ENCODE peak calls at places on chromosome 15, in four cellular contexts. R, W, D and F are unnamed samples.

GRCh38 chr15:71596672-71597071 is 213.7 kb upstream of the NR2E3 start:
- DNase-seq in W (no peak), D (peak), R (no peak), F (no peak)

GRCh38 chr15:39646425-39646824 is 65.5 kb downstream of the THBS1 start:
- DNase-seq in R (no peak), W (no peak), D (no peak), F (no peak)

GRCh38 chr15:35487417-35487816 is 58.5 kb downstream of the DPH6 start:
- DNase-seq in W (no peak), R (no peak), D (no peak), F (no peak)

GRCh38 chr15:101133181-101133460 is 118.7 kb downstream of the CHSY1 start:
- DNase-seq in W (no peak), D (no peak), R (no peak), F (peak)

GRCh38 chr15:39817892-39818291 is 35.3 kb upstream of the FSIP1 start:
- DNase-seq in R (no peak), D (no peak), W (no peak), F (no peak)

GRCh38 chr15:50353251-50353998 is 1.6 kb downstream of the GABPB1 start:
- DNase-seq in W (no peak), D (no peak), R (no peak), F (no peak)

GRCh38 chr15:63018639-63019038 is 23.9 kb upstream of the TPM1 start:
- DNase-seq in D (no peak), R (no peak), W (no peak), F (no peak)

GRCh38 chr15:48537277-48538113 is 108.0 kb downstream of the FBN1 start:
- DNase-seq in D (no peak), R (no peak), W (no peak), F (no peak)

DNA sequence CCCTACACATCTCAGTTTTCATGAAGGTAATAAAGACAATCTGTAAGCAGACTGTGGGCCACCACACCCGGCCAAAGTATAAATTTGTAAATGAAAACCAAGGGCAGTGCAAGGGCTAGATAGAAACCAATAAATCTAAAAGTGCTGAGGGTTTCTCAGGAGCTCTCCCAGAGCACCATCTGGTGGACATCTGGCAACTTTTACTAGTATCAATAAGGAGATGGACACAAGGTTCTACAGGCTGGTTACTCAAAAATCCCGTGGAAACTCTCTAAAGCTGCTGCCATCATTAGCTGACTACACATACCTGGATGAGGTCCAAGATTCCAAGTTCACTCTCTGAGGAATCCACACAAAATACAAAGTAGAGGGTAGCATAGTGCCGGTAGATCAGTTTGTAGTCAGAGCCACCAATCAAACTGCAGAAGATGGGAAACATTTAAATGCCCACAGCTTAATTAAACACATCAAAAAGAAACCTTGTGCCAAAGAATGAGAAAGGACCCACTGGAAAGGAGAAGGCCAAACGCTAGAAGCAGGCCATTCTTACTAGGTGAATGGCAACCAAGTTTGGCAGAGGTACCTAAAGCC is 5.5 kb downstream of the AP3S2 start:
- DNase-seq in W (no peak), R (peak), D (no peak), F (no peak)
- TF ChIP-seq CTCF in W (no peak), R (peak), D (no peak), F (no peak)

GRCh38 chr15:41772720-41773331 is 1.5 kb upstream of the MAPKBP1 start:
- DNase-seq in D (peak), R (peak), W (no peak), F (no peak)
- TF ChIP-seq POLR2A in D (no peak), R (no peak), W (no peak), F (no peak)

DNA sequence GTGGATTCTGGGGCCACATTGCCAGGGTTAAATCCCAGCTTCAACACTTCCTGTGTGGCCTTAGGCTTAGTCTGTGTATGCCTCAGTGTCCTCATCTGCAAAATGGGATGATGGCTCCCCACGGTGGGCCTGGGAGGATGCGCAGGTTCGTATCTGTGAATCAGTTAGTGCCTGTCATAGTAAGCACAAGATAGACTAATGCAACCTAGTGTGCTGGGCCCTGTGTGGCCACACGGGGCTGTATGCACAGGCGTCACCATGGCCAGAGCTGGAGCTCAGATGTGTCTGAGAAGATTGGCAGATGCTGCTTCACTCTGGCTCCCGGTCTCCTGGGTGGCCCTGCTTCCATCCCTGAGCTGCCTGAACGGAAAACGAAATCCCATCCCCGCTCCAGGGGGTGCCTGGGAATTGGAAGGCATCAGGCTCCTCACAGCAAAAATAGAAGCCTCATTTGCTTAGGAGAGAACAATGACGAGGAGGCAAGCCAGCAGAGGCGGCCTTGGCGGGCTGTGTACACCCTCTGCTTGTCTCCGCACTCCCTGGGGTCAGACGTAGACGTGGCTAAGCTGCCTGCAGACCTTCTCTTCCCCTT is 103.6 kb downstream of the APBA2 start:
- DNase-seq in R (no peak), W (no peak), D (no peak), F (no peak)
- TF ChIP-seq CTCF in R (no peak), W (no peak), D (no peak), F (no peak)

GRCh38 chr15:84987949-84988624 is 6.4 kb downstream of the PDE8A start:
- DNase-seq in D (no peak), W (no peak), R (no peak), F (no peak)
- TF ChIP-seq POLR2A in D (no peak), W (no peak), R (no peak), F (no peak)

DNA sequence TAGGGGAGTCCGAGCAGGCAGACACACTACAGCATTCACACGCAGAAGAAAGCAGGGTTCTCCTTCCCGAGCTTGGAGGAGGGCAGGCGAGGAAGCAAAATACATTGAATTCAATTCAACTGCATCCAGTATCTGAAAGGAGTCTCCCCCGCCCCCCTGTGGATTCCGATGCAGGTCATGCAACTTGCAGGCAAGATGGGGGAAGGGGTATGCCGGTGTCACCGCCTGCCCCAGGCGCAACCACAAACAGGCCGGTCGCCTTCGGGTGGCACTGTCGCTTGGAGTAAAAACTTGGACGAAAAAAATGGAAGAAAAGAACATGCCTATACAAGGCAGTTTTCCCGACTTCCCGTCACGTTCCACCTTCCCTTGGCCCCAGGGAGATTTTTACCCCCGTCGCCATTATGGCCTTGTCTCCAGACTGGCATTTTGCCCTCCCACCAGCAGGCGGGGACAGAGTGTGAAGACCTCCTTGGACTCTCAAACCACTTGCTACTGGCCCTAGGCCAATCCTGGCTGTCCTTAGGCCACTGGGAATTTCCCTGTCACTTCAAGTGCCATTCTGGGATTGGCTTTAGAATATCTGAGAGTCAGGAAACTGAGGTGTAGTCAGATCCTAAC is 1.6 kb upstream of the NTRK3 start:
- DNase-seq in R (peak), D (peak), W (no peak), F (no peak)
- TF ChIP-seq CTCF in R (peak), D (no peak), W (no peak), F (no peak)

GRCh38 chr15:75455982-75456531 is 4.6 kb upstream of the SIN3A start:
- DNase-seq in R (peak), W (peak), D (no peak), F (no peak)

GRCh38 chr15:75454471-75455418 is 3.3 kb upstream of the SIN3A start:
- DNase-seq in D (peak), W (peak), R (peak), F (peak)

GRCh38 chr15:75453703-75454470 is 2.4 kb upstream of the SIN3A start:
- DNase-seq in D (peak), W (peak), R (peak), F (peak)

GRCh38 chr15:75456710-75457109 is 5.2 kb upstream of the SIN3A start:
- DNase-seq in D (no peak), R (peak), W (no peak), F (no peak)

GRCh38 chr15:75455424-75455981 is 4.0 kb upstream of the SIN3A start:
- DNase-seq in D (peak), W (peak), R (peak), F (peak)
- TF ChIP-seq POLR2A in D (peak), W (no peak), R (no peak), F (no peak)

DNA sequence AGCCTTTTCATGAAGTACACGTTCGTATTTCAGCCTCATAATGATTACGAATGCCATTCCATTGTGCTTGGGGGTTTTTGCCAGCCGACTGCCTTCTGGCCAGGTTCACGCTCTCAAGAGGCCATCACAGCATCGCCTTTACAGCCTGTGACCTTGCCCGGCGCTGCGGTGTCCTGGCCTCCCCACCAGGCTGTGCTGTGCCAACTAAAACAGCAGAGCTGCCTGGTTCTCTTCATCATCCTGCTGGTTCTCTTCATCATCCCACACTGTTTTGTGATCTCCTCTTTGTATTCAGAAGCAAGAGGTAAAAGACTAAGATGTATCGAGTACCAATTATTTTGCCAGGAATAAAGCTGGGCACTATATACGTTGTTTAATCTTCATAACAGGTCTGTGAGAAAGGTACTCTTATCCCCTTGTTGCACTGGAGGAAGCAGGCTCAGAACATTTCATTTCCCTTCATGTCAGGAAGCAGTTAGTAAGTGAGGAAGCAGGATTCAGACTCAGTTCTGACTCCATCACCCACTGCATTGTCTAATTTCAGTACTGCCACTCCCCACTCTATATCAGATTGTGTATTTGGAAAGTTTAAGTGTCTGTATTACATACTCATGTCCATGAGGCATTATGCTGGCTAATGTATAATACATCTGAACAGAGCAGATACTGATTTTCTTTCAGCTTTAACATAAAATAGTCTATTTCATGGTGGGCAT is 92.7 kb downstream of the LRRC28 start:
- DNase-seq in D (peak), W (no peak), R (no peak), F (peak)
- TF ChIP-seq CTCF in D (peak), W (no peak), R (peak), F (peak)

DNA sequence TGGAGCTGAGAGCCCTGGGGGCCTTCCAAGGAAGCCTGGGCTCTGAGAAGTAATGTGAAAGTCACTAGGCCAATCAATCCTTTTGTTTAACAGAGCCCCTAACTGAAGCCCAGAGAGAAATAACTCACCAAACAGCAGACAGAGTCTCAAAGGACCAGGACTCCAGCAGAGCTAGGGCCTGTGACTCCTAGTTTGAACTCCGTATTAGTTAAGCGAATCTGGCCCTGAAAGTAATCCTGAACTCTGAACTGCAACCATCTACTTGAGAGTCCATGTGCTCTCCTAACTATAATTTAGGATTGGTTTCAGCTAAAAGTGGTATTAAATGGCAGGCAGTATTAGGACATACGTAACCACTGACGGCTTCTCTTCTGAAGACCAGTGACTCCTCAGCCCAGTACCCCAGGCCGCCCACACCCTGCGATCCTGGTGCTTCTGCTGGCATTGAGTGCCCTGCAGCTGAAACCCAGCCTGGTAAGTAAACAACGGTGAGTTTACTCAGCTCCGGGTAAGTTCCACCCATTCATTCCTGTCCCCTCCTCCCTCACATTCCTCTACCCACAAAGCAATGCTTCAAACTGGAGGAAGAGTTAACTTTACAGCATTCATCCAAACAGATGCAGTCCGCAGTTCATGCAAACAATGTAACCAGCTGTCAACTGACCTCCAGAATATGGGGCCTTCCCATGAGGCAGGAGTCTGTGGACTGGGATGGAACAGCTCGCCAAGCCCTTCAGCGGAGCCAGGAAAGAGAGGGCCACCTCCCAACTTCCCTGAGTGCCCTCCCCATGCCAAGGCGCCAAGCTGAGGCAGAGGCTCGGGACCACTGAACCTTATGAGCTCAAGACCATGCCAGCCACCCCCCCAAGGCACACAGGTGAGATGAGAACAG is 7.3 kb downstream of the MYO5C start:
- DNase-seq in D (no peak), R (peak), W (no peak), F (no peak)
- TF ChIP-seq POLR2A in D (no peak), R (peak), W (no peak), F (no peak)

DNA sequence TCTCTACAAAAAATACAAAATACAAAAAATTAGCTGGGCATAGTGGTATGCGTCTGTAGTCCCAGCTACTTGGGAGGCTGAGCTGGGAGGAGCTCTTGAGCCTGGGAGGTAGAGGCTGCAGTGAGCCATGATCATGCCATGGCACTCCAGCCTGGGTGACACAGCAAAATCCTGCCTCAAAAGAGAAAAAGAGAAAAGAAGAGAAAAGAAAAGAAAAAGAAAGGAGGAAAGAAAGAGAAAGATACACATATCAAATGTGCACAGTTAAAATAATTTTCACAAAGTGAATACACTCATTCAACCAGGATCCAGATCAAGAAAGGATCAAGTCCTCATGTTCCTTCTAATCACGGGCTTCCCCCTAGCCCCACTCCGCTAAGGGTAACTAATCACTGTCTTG is 5.8 kb upstream of the C15orf61 start:
- DNase-seq in W (no peak), D (no peak), R (no peak), F (no peak)
- TF ChIP-seq CTCF in W (no peak), D (no peak), R (no peak), F (no peak)

GRCh38 chr15:92914768-92915221 is 14.7 kb downstream of the CHD2 start:
- DNase-seq in R (no peak), W (no peak), D (no peak), F (no peak)

GRCh38 chr15:92921215-92922131 is 21.3 kb downstream of the CHD2 start:
- DNase-seq in R (no peak), W (no peak), D (no peak), F (no peak)

GRCh38 chr15:92915766-92916435 is 15.8 kb downstream of the CHD2 start:
- DNase-seq in R (no peak), D (no peak), W (no peak), F (no peak)

GRCh38 chr15:92920595-92921169 is 20.6 kb downstream of the CHD2 start:
- DNase-seq in D (no peak), R (no peak), W (no peak), F (no peak)

DNA sequence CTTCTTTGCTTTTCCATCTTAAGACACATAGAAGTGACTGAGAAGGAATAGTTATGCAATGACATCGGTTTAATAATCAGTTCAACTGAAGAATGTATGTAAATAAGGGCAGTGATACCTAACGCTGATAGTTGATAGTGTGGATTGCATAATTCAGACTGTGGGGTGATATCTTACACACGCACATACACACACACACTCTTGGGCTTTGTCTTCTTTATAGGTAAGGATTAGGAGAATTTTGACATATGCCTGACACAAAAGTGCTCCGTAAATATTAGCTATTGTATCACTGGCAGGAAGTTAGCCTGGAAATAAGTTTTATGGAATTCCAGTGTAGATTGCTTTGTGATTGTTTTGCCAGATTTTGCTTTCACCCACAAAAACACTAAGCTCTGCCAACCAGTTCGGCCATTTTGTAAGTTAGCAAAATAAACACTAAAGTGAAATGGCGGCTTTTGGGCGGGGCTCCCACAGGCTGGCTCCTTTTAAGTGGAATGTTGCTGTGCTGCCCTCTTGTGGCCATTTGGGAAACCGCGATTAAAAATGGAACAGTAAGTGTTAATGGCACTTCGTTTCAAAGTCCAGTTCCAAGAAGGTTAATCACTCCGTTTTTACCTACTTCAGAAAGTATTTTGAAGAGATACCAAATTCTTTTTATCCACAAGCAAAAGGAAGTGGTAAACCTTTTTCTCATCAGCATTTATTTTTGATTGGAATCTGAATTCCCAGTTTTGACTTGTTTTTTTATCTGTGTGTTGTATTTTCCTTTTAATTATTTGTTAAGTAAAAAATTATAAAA is 17.7 kb downstream of the CHD2 start:
- DNase-seq in W (peak), R (peak), D (peak), F (peak)
- TF ChIP-seq POLR2A in W (no peak), R (no peak), D (peak), F (no peak)